ENCODE peak calls at places on chromosomes 5 and 9, in nine cellular contexts. B, P, D, N, Z, A, R, M and W are unnamed samples.

GRCh38 chr9:93261281-93261680 is 77.3 kb downstream of the WNK2 start:
- DNase-seq in B (no peak), P (no peak), D (no peak), N (peak), Z (no peak), A (no peak), R (no peak), M (no peak), W (peak)

GRCh38 chr5:64646169-64646568 is 44.1 kb upstream of the SHISAL2B start:
- DNase-seq in B (no peak), P (no peak), D (no peak), N (no peak), Z (no peak), A (no peak), R (no peak), M (no peak), W (no peak)

GRCh38 chr9:2018162-2018643 is 3.1 kb downstream of the SMARCA2 start:
- DNase-seq in B (no peak), P (peak), D (no peak), N (no peak), Z (no peak), A (no peak), R (no peak), M (no peak), W (no peak)

GRCh38 chr9:115374724-115375268 is 256.8 kb upstream of the TNC start:
- DNase-seq in B (no peak), P (peak), D (no peak), N (no peak), Z (no peak), A (no peak), R (no peak), M (no peak), W (no peak)

GRCh38 chr9:134476256-134476941 is 150.1 kb downstream of the RXRA start:
- DNase-seq in B (no peak), P (no peak), D (no peak), N (no peak), Z (peak), A (no peak), R (no peak), M (no peak), W (no peak)

GRCh38 chr9:114691046-114691955 is 9.3 kb upstream of the TEX48 start:
- DNase-seq in B (no peak), P (peak), D (no peak), N (no peak), Z (no peak), A (no peak), R (peak), M (peak), W (no peak)

GRCh38 chr9:73079326-73079725 is 72.3 kb upstream of the ANXA1 start:
- DNase-seq in B (no peak), P (peak), D (no peak), N (no peak), Z (no peak), A (no peak), R (no peak), M (no peak), W (no peak)

GRCh38 chr5:90866333-90866732 is 307.7 kb downstream of the ADGRV1 start:
- DNase-seq in B (no peak), P (peak), D (no peak), N (no peak), Z (no peak), A (no peak), R (peak), M (no peak), W (no peak)

GRCh38 chr5:14850419-14851066 is 21.0 kb downstream of the ANKH start:
- DNase-seq in B (no peak), P (no peak), D (no peak), N (no peak), Z (no peak), A (no peak), R (no peak), M (no peak), W (no peak)

GRCh38 chr5:144198386-144198785 is 27.7 kb downstream of the KCTD16 start:
- DNase-seq in B (no peak), P (peak), D (no peak), N (no peak), Z (no peak), A (no peak), R (no peak), M (no peak), W (no peak)

GRCh38 chr5:174987443-174988012 is 263.1 kb downstream of the MSX2 start:
- DNase-seq in B (no peak), P (no peak), D (no peak), N (no peak), Z (no peak), A (no peak), R (no peak), M (no peak), W (no peak)

DNA sequence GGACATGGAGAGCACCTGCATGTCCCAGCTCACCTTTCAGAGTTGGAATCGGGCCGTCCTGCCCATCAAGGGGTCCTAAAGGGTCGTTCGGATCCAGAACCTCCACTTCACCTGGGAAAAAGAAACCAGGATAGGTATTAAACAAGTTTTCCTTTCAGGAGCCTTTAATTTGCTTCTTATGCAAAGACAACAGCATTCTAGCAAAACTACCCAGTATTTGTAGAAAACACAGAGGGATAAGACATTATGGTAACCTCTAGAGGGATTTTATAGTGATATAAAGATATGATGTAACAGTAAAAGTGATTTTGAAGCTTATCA is 174.4 kb downstream of the ROR2 start:
- DNase-seq in B (no peak), P (no peak), D (no peak), N (no peak), Z (no peak), A (no peak), R (no peak), M (no peak), W (no peak)
- TF ChIP-seq CTCF in B (no peak), P (no peak), D (no peak), N (no peak), Z (no peak), A (no peak), R (no peak), M (no peak), W (no peak)

GRCh38 chr9:98263482-98264357 is 8.3 kb upstream of the TBC1D2 start:
- DNase-seq in B (peak), P (peak), D (peak), N (peak), Z (peak), A (peak), R (peak), M (peak), W (peak)
- TF ChIP-seq CTCF in B (peak), P (peak), D (peak), N (peak), Z (peak), A (peak), R (peak), M (peak), W (peak)

DNA sequence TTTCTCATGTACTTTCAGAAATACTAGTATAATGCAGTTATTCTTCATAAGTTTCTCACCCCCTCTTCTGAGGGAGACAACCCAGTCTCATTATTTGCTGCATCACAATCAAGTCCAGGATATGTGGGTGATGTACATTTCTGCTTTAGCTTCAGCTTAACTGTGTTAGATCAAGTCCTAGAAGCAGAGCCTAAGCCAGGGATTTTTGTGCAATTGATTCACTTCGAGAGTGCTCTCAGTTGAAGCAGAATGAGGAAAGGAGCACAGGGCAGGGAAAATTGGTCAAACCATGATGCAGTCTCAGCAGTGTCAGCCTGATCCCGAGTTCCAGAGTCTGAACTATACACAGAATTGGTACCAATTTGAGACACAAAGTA is 15.1 kb downstream of the HNRNPK start:
- DNase-seq in B (no peak), P (no peak), D (no peak), N (no peak), Z (no peak), A (no peak), R (peak), M (no peak), W (no peak)
- TF ChIP-seq CTCF in B (no peak), P (no peak), D (no peak), N (no peak), Z (no peak), A (no peak), R (no peak), M (no peak), W (no peak)

GRCh38 chr9:98255578-98256296 is at the start of gene TBC1D2:
- DNase-seq in B (peak), P (peak), D (peak), N (peak), Z (peak), A (peak), R (peak), M (peak), W (peak)
- TF ChIP-seq CTCF in B (no peak), P (peak), D (no peak), N (peak), Z (peak), A (peak), R (no peak), M (peak), W (no peak)

DNA sequence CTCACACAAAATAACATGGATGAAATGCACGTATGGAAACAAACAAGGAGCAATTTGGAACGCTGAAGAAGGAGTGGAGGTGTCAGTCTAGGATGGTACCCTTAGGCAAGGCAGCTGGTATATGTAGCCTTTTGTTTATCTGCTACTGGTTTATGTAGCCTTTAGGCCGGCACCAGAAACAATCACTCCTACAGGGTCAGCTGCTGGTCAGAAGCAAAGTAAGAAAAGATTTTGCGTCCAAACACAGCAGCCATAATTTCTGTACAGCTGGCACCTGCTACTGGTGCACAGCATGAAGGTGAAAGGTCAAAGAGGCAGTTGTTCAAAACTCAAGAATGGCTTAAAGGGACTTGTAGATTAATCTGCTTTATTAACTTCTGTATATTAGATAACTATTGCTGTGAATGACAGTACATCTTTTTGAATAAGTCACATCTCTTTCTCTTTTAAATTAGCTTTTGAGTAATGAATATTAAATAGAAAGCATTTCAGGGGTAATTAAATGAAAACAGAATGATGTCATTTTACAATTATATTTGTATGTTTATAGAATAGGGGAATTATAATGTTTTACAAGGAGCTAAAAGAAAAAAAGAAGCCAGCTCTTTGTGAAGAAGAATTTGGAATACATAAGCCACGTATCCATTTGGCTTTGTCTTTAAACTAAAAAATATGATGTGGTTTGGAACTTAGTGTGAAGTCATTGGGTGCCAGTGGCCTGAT is 33.1 kb upstream of the TLX3 start:
- DNase-seq in B (no peak), P (no peak), D (no peak), N (no peak), Z (no peak), A (no peak), R (no peak), M (no peak), W (no peak)
- TF ChIP-seq CTCF in B (no peak), P (no peak), D (no peak), N (no peak), Z (no peak), A (no peak), R (no peak), M (no peak), W (no peak)

GRCh38 chr5:37249820-37250175 is 622 bp upstream of the CPLANE1 start:
- DNase-seq in B (no peak), P (no peak), D (no peak), N (no peak), Z (no peak), A (no peak), R (no peak), M (no peak), W (no peak)

GRCh38 chr5:37248387-37248969 is 698 bp downstream of the CPLANE1 start:
- DNase-seq in B (no peak), P (no peak), D (no peak), N (peak), Z (no peak), A (no peak), R (peak), M (no peak), W (no peak)

GRCh38 chr5:37247036-37247435 is 2.1 kb downstream of the CPLANE1 start:
- DNase-seq in B (no peak), P (no peak), D (no peak), N (no peak), Z (no peak), A (no peak), R (no peak), M (no peak), W (no peak)

GRCh38 chr5:37247496-37247895 is 1.7 kb downstream of the CPLANE1 start:
- DNase-seq in B (no peak), P (no peak), D (no peak), N (no peak), Z (no peak), A (no peak), R (no peak), M (no peak), W (no peak)

GRCh38 chr5:37248970-37249819 is at the start of gene CPLANE1:
- DNase-seq in B (peak), P (peak), D (peak), N (peak), Z (peak), A (peak), R (peak), M (peak), W (peak)
- TF ChIP-seq CTCF in B (no peak), P (peak), D (no peak), N (peak), Z (no peak), A (peak), R (peak), M (no peak), W (peak)